ENCODE peak calls at places on chromosomes 4 and X, in four cellular contexts. One of them, this sample, is unnamed.
A peak's percentile ranks its signal among the peaks of the same experiment; 100 is the strongest.

GRCh38 chr4:109675181-109675580 is 28.1 kb downstream of the CASP6 start:
- DNase-seq in mammary epithelial cell: no peak
- DNase-seq in left ventricle myocardium inferior: no peak
- DNase-seq in adrenal gland: no peak
- DNase-seq in this sample: no peak

GRCh38 chr4:155807021-155807420 is 48.2 kb downstream of the GUCY1B1 start:
- DNase-seq in adrenal gland: no peak
- DNase-seq in mammary epithelial cell: no peak
- DNase-seq in left ventricle myocardium inferior: no peak
- DNase-seq in this sample: peak; percentile 66

GRCh38 chrX:63747331-63747730 is 37.7 kb downstream of the ARHGEF9 start:
- DNase-seq in mammary epithelial cell: peak; percentile 42
- DNase-seq in left ventricle myocardium inferior: no peak
- DNase-seq in adrenal gland: no peak
- DNase-seq in this sample: peak; percentile 68

GRCh38 chrX:87578978-87579377 is 61.4 kb downstream of the KLHL4 start:
- DNase-seq in left ventricle myocardium inferior: no peak
- DNase-seq in adrenal gland: no peak
- DNase-seq in mammary epithelial cell: no peak
- DNase-seq in this sample: no peak

GRCh38 chrX:139192386-139192961 is 338.1 kb upstream of the F9 start:
- DNase-seq in mammary epithelial cell: no peak
- DNase-seq in adrenal gland: no peak
- DNase-seq in left ventricle myocardium inferior: no peak
- DNase-seq in this sample: no peak

GRCh38 chr4:103429283-103429682 is 231.1 kb upstream of the CENPE start:
- DNase-seq in mammary epithelial cell: no peak
- DNase-seq in adrenal gland: no peak
- DNase-seq in left ventricle myocardium inferior: no peak
- DNase-seq in this sample: no peak

GRCh38 chrX:98338544-98338943 is 1454.8 kb downstream of the RPA4 start:
- DNase-seq in adrenal gland: no peak
- DNase-seq in mammary epithelial cell: no peak
- DNase-seq in left ventricle myocardium inferior: no peak
- DNase-seq in this sample: no peak

GRCh38 chr4:57080781-57081650 is 29.2 kb downstream of the IGFBP7 start:
- DNase-seq in left ventricle myocardium inferior: no peak
- DNase-seq in adrenal gland: peak; percentile 25
- DNase-seq in mammary epithelial cell: peak; percentile 92
- DNase-seq in this sample: peak; percentile 77

GRCh38 chr4:13733817-13734216 is 106.3 kb upstream of the BOD1L1 start:
- DNase-seq in left ventricle myocardium inferior: no peak
- DNase-seq in mammary epithelial cell: peak; percentile 60
- DNase-seq in adrenal gland: no peak
- DNase-seq in this sample: no peak

GRCh38 chr4:26753187-26753586 is 107.5 kb upstream of the STIM2 start:
- DNase-seq in mammary epithelial cell: no peak
- DNase-seq in left ventricle myocardium inferior: no peak
- DNase-seq in adrenal gland: no peak
- DNase-seq in this sample: no peak

GRCh38 chrX:123267220-123267619 is 83.1 kb downstream of the GRIA3 start:
- DNase-seq in adrenal gland: peak; percentile 22
- DNase-seq in left ventricle myocardium inferior: no peak
- DNase-seq in mammary epithelial cell: no peak
- DNase-seq in this sample: peak; percentile 50

GRCh38 chr4:153471691-153472080 is 5.5 kb downstream of the TMEM131L start:
- DNase-seq in adrenal gland: no peak
- DNase-seq in left ventricle myocardium inferior: no peak
- DNase-seq in mammary epithelial cell: peak; percentile 75
- DNase-seq in this sample: no peak

GRCh38 chr4:88661724-88662123 is 35.9 kb downstream of the NAP1L5 start:
- DNase-seq in adrenal gland: no peak
- DNase-seq in mammary epithelial cell: peak; percentile 81
- DNase-seq in left ventricle myocardium inferior: no peak
- DNase-seq in this sample: peak; percentile 74

GRCh38 chrX:72042860-72043248 is 88.9 kb downstream of the RTL5 start:
- DNase-seq in adrenal gland: no peak
- DNase-seq in left ventricle myocardium inferior: no peak
- DNase-seq in mammary epithelial cell: no peak
- DNase-seq in this sample: no peak

GRCh38 chr4:159508917-159509500 is 406.1 kb downstream of the RAPGEF2 start:
- DNase-seq in adrenal gland: no peak
- DNase-seq in left ventricle myocardium inferior: no peak
- DNase-seq in mammary epithelial cell: peak; percentile 81
- DNase-seq in this sample: peak; percentile 21

GRCh38 chr4:40524642-40525041 is 105.0 kb downstream of the RBM47 start:
- DNase-seq in adrenal gland: peak; percentile 51
- DNase-seq in left ventricle myocardium inferior: peak; percentile 20
- DNase-seq in mammary epithelial cell: no peak
- DNase-seq in this sample: peak; percentile 25

GRCh38 chrX:21735038-21735752 is 22.7 kb downstream of the SMPX start:
- DNase-seq in mammary epithelial cell: peak; percentile 34
- DNase-seq in left ventricle myocardium inferior: no peak
- DNase-seq in adrenal gland: no peak
- DNase-seq in this sample: no peak

GRCh38 chr4:71568131-71568530 is 215.7 kb downstream of the GC start:
- DNase-seq in adrenal gland: no peak
- DNase-seq in left ventricle myocardium inferior: no peak
- DNase-seq in mammary epithelial cell: no peak
- DNase-seq in this sample: no peak

GRCh38 chr4:60201052-60201673 is 999.0 kb upstream of the ADGRL3 start:
- DNase-seq in mammary epithelial cell: peak; percentile 22
- DNase-seq in left ventricle myocardium inferior: no peak
- DNase-seq in adrenal gland: peak; percentile 24
- DNase-seq in this sample: peak; percentile 77

GRCh38 chr4:78845469-78845868 is 69.3 kb downstream of the BMP2K start:
- DNase-seq in left ventricle myocardium inferior: no peak
- DNase-seq in adrenal gland: no peak
- DNase-seq in mammary epithelial cell: no peak
- DNase-seq in this sample: peak; percentile 44

GRCh38 chr4:93633721-93634120 is 194.8 kb upstream of the ATOH1 start:
- DNase-seq in adrenal gland: no peak
- DNase-seq in left ventricle myocardium inferior: no peak
- DNase-seq in mammary epithelial cell: no peak
- DNase-seq in this sample: no peak

GRCh38 chr4:60450054-60450453 is 750.1 kb upstream of the ADGRL3 start:
- DNase-seq in left ventricle myocardium inferior: no peak
- DNase-seq in adrenal gland: no peak
- DNase-seq in mammary epithelial cell: no peak
- DNase-seq in this sample: no peak

GRCh38 chrX:155577682-155578081 is 35.1 kb downstream of the TMLHE start:
- DNase-seq in mammary epithelial cell: no peak
- DNase-seq in adrenal gland: no peak
- DNase-seq in left ventricle myocardium inferior: no peak
- DNase-seq in this sample: no peak

GRCh38 chrX:74421181-74422028 is at the start of gene SLC16A2:
- DNase-seq in mammary epithelial cell: peak; percentile 64
- DNase-seq in adrenal gland: peak; percentile 91
- DNase-seq in left ventricle myocardium inferior: peak; percentile 70
- DNase-seq in this sample: peak; percentile 82

GRCh38 chr4:38803833-38804653 is 548 bp downstream of the TLR1 start:
- DNase-seq in adrenal gland: no peak
- DNase-seq in left ventricle myocardium inferior: no peak
- DNase-seq in mammary epithelial cell: no peak
- DNase-seq in this sample: peak; percentile 51

GRCh38 chr4:134201216-134202098 is at the start of gene PABPC4L:
- DNase-seq in left ventricle myocardium inferior: peak; percentile 56
- DNase-seq in adrenal gland: peak; percentile 18
- DNase-seq in mammary epithelial cell: no peak
- DNase-seq in this sample: peak; percentile 80

DNA sequence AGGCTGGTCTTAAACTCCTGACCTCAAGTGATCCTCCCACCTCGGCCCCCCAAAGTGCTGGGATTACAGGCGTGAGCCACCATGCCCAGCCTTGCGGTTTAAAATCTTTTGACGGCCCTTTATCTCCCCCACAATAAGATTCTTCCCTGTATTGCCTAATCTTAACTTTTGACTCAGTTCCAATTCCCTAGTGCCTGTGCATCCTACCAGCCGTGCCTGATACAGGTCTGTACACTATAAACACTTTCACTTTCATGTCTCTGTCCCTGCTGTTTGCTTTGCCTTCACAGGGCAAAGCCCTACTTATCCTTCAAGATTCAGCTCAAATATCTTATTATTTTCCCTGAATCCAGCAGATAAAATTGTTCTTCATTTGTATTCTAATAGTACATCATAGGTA is 74.6 kb downstream of the WDR44 start:
- DNase-seq in left ventricle myocardium inferior: no peak
- DNase-seq in mammary epithelial cell: peak; percentile 27
- DNase-seq in adrenal gland: peak; percentile 26
- DNase-seq in this sample: peak; percentile 57
- H3K4me3 ChIP-seq in left ventricle myocardium inferior: no peak overlapping the region
- H3K4me3 ChIP-seq in mammary epithelial cell: no peak overlapping the region
- H3K4me3 ChIP-seq in adrenal gland: no peak overlapping the region
- H3K4me3 ChIP-seq in this sample: no peak overlapping the region

DNA sequence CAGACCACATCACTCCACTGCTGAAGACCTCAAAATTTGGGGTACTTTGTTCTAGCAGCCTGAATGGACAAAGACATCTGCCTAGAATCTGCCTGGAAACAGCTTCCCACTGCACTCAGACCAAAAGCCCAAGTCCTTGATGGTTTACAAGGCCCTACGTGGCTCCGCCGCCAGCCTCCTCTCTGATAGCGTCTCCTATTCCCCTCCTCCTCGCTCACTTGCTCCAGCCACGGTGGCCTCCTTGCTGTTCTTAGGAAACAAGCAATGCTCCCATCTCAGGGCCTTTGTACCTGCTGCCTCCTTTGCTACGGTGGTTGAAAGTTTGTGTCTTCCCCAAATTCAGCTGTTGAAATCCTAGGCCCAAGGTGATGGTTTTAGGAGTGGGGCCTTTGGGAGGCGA is 34.7 kb upstream of the SORCS2 start:
- DNase-seq in left ventricle myocardium inferior: no peak
- DNase-seq in mammary epithelial cell: no peak
- DNase-seq in adrenal gland: no peak
- DNase-seq in this sample: no peak
- H3K4me1 ChIP-seq in left ventricle myocardium inferior: peaks cover 17% of the 10 kb centered on the region
- H3K4me1 ChIP-seq in mammary epithelial cell: peaks cover 12% of the 10 kb centered on the region
- H3K4me1 ChIP-seq in adrenal gland: peaks cover 17% of the 10 kb centered on the region
- H3K4me1 ChIP-seq in this sample: peaks cover 17% of the 10 kb centered on the region

GRCh38 chr4:3767569-3768288 is 1.5 kb downstream of the ADRA2C start:
- DNase-seq in left ventricle myocardium inferior: no peak
- DNase-seq in adrenal gland: no peak
- DNase-seq in mammary epithelial cell: peak; percentile 5
- DNase-seq in this sample: no peak
- H3K4me3 ChIP-seq in left ventricle myocardium inferior: peak overlapping the region; percentile 30
- H3K4me3 ChIP-seq in adrenal gland: no peak overlapping the region
- H3K4me3 ChIP-seq in mammary epithelial cell: no peak overlapping the region
- H3K4me3 ChIP-seq in this sample: peak overlapping the region; percentile 32

DNA sequence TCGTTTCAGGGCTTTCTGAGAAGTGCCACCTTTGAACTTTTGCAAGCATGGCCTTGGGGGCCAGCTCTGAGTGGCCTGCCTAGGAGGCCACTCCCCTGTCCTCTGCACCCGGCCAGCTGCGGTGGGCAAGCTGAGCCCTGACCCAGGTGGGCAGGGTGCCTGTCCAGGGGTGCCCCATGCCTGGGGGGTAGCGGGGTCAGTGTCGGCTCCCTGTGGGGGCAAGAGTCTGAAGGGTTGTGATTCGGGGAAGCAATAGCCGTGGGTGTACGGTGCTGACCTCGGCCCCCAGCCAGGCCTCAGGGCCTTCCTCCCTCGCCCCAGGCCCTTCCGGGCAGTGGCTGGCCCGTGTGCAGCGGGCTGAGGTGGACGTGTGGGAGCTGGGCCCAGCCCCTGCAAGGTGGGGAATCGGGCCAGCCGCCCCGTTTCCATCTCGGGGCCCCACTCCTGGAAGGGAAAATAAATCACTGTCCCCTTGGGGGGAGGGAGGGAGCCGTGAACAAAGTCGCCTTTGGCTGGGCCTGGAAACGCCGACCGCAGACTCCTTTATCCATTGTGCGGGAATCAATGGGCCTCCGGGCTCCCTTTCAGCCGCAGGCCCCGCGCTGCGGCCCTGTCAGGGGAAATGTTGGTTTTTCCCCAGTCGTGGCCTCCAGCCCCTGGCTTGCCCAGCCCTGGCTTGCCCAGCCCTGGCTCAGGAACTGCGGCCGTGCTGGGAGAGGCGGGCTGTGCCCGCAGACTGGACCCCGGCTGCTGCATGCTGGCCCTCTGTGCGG is 3.2 kb downstream of the FGFRL1 start:
- DNase-seq in mammary epithelial cell: no peak
- DNase-seq in adrenal gland: peak; percentile 55
- DNase-seq in left ventricle myocardium inferior: no peak
- DNase-seq in this sample: no peak
- H3K4me1 ChIP-seq in mammary epithelial cell: peaks cover 14% of the 10 kb centered on the region
- H3K4me1 ChIP-seq in adrenal gland: peaks cover 51% of the 10 kb centered on the region
- H3K4me1 ChIP-seq in left ventricle myocardium inferior: peaks cover 20% of the 10 kb centered on the region
- H3K4me1 ChIP-seq in this sample: peaks cover 12% of the 10 kb centered on the region

GRCh38 chr4:41670982-41671381 is 77.5 kb downstream of the PHOX2B start:
- DNase-seq in mammary epithelial cell: no peak
- DNase-seq in adrenal gland: no peak
- DNase-seq in left ventricle myocardium inferior: no peak
- DNase-seq in this sample: no peak
- H3K4me3 ChIP-seq in mammary epithelial cell: no peak overlapping the region
- H3K4me3 ChIP-seq in adrenal gland: no peak overlapping the region
- H3K4me3 ChIP-seq in left ventricle myocardium inferior: no peak overlapping the region
- H3K4me3 ChIP-seq in this sample: no peak overlapping the region

GRCh38 chr4:152083348-152083747 is 322.5 kb upstream of the GATB start:
- DNase-seq in left ventricle myocardium inferior: no peak
- DNase-seq in mammary epithelial cell: no peak
- DNase-seq in adrenal gland: no peak
- DNase-seq in this sample: no peak
- H3K4me1 ChIP-seq in left ventricle myocardium inferior: no peaks in the 10 kb centered on the region
- H3K4me1 ChIP-seq in mammary epithelial cell: no peaks in the 10 kb centered on the region
- H3K4me1 ChIP-seq in adrenal gland: no peaks in the 10 kb centered on the region
- H3K4me1 ChIP-seq in this sample: no peaks in the 10 kb centered on the region